ENCODE peak calls at places on chromosomes 5 and 9, in seven cellular contexts. Y is iPS DF 6.9, U is A549, E is heart left ventricle, B is PC-3, O is SJSA1, F is right cardiac atrium. N is an unnamed sample.

GRCh38 chr9:87327567-87328125 is 170.0 kb upstream of the DAPK1 start:
- DNase-seq in B (peak; percentile 23), U (no peak), Y (no peak), O (no peak), E (no peak), F (no peak), N (peak; percentile 20)

GRCh38 chr5:92613546-92613945 is 967.5 kb downstream of the NR2F1-AS1 start:
- DNase-seq in F (no peak), Y (no peak), B (peak; percentile 48), U (no peak), E (no peak), O (no peak), N (no peak)

GRCh38 chr5:38755171-38755570 is 90.6 kb upstream of the OSMR start:
- DNase-seq in E (no peak), Y (no peak), U (no peak), B (peak; percentile 77), O (peak; percentile 84), F (no peak), N (no peak)

GRCh38 chr9:89884356-89885083 is 279.7 kb downstream of the GADD45G start:
- DNase-seq in O (peak; percentile 8), F (peak; percentile 78), Y (no peak), B (no peak), E (peak; percentile 76), U (no peak), N (no peak)

GRCh38 chr5:165143727-165144210 is 1638.3 kb downstream of the MAT2B start:
- DNase-seq in U (no peak), E (no peak), F (no peak), B (no peak), O (no peak), Y (no peak), N (no peak)

GRCh38 chr5:115179959-115180709 is 10.4 kb upstream of the TRIM36 start:
- DNase-seq in E (peak; percentile 8), F (peak; percentile 65), O (no peak), B (peak; percentile 11), Y (peak; percentile 18), U (peak; percentile 19), N (no peak)

GRCh38 chr5:77006124-77006523 is 24.1 kb upstream of the AGGF1 start:
- DNase-seq in E (no peak), Y (no peak), U (no peak), B (no peak), O (no peak), F (no peak), N (no peak)

GRCh38 chr5:142403583-142403982 is 78.8 kb upstream of the SPRY4 start:
- DNase-seq in U (no peak), Y (no peak), F (no peak), E (no peak), O (no peak), B (peak; percentile 86), N (peak; percentile 50)

GRCh38 chr5:77986261-77986660 is 210.1 kb upstream of the TBCA start:
- DNase-seq in Y (no peak), B (no peak), F (no peak), O (no peak), U (no peak), E (no peak), N (no peak)

GRCh38 chr5:11334404-11334803 is 569.8 kb downstream of the CTNND2 start:
- DNase-seq in E (no peak), Y (no peak), F (no peak), U (peak; percentile 24), B (peak; percentile 58), O (no peak), N (no peak)

GRCh38 chr9:21680590-21680989 is 121.8 kb upstream of the MTAP start:
- DNase-seq in U (peak; percentile 59), O (no peak), E (no peak), B (no peak), Y (no peak), F (no peak), N (no peak)

GRCh38 chr9:93380410-93381060 is 71.0 kb upstream of the FAM120A start:
- DNase-seq in U (no peak), B (no peak), Y (no peak), F (no peak), O (no peak), E (no peak), N (no peak)

GRCh38 chr9:36899406-36899805 is 134.7 kb downstream of the PAX5 start:
- DNase-seq in B (no peak), E (no peak), O (no peak), F (no peak), Y (no peak), U (no peak), N (no peak)

GRCh38 chr9:134408389-134408788 is 82.1 kb downstream of the RXRA start:
- DNase-seq in E (no peak), Y (no peak), U (peak; percentile 67), B (no peak), O (no peak), F (peak; percentile 89), N (no peak)

GRCh38 chr5:170986598-170986997 is 124.8 kb downstream of the RANBP17 start:
- DNase-seq in O (no peak), F (no peak), E (no peak), U (peak; percentile 35), Y (no peak), B (peak; percentile 29), N (no peak)

GRCh38 chr9:123344273-123345096 is 11.5 kb upstream of the CRB2 start:
- DNase-seq in B (no peak), F (no peak), E (no peak), Y (no peak), O (no peak), U (no peak), N (no peak)

GRCh38 chr5:110441035-110441434 is 285.4 kb downstream of the TMEM232 start:
- DNase-seq in O (no peak), Y (peak; percentile 43), U (peak; percentile 18), E (no peak), B (peak; percentile 67), F (no peak), N (no peak)

GRCh38 chr5:61120534-61120933 is 41.7 kb downstream of the SMIM15 start:
- DNase-seq in U (no peak), E (no peak), F (no peak), B (peak; percentile 34), O (no peak), Y (no peak), N (no peak)

GRCh38 chr5:69364414-69364813 is 4.9 kb downstream of the AK6 start:
- DNase-seq in Y (no peak), E (no peak), O (no peak), F (no peak), B (peak; percentile 37), U (peak; percentile 57), N (no peak)

GRCh38 chr5:150656191-150657132 is 4.6 kb upstream of the MYOZ3 start:
- DNase-seq in F (peak; percentile 93), E (peak; percentile 78), Y (no peak), O (peak; percentile 74), U (peak; percentile 60), B (peak; percentile 78), N (no peak)
- H3K27ac ChIP-seq in F (peak overlapping the region; percentile 83), E (peak overlapping the region; percentile 84), Y (no peak overlapping the region), O (no peak overlapping the region), U (peak overlapping the region; percentile 96), B (no peak overlapping the region), N (no peak overlapping the region)

GRCh38 chr5:159341914-159342313 is 11.6 kb upstream of the IL12B start:
- DNase-seq in F (peak; percentile 69), U (peak; percentile 76), Y (no peak), B (peak; percentile 92), E (peak; percentile 67), O (peak; percentile 80), N (peak; percentile 78)
- H3K27ac ChIP-seq in F (peak overlapping the region; percentile 53), U (peak overlapping the region; percentile 65), Y (no peak overlapping the region), B (peak overlapping the region; percentile 47), E (no peak overlapping the region), O (no peak overlapping the region), N (peak overlapping the region; percentile 76)

GRCh38 chr5:157750320-157750719 is 6.8 kb downstream of the LSM11 start:
- DNase-seq in Y (no peak), E (no peak), F (no peak), O (no peak), B (peak; percentile 84), U (no peak), N (no peak)
- H3K27ac ChIP-seq in Y (no peak overlapping the region), E (no peak overlapping the region), F (no peak overlapping the region), O (no peak overlapping the region), B (peak overlapping the region; percentile 29), U (no peak overlapping the region), N (no peak overlapping the region)

DNA sequence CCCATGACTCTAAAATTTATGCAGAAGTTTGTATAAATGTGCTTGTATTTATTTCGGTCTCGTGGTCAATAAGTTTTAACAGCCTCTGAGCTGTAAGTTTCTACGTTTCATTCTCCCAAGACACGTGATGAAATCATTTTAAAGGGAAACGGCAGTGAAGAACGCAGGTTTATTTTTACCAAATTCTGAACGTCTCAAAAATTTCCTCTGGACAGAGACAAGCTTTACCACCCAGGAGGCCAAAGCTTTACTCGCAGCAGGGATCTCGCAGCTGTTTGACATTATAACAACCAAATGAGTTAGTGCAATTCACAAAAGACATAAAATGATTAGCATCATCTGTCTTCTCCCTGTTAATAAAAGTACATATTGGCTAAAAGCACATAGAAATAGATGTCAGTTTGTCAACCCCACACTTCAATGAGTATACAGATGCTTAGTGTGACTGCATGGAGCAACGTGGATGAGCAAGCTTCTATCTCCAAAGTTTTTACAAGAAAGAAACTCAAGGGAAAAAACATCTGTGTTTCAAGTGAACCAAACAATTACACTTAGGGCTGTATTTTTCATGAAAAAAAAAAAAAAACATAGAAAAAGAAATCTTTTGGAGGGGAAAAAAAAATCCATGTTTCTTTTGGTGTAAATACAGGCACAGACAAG is 2.5 kb downstream of the SEMA5A start:
- DNase-seq in U (no peak), B (no peak), Y (no peak), E (no peak), F (no peak), O (no peak), N (no peak)
- H3K27ac ChIP-seq in U (no peak overlapping the region), B (no peak overlapping the region), Y (no peak overlapping the region), E (peak overlapping the region; percentile 68), F (peak overlapping the region; percentile 70), O (peak overlapping the region; percentile 29), N (no peak overlapping the region)

N was measured in epithelial cell of prostate.